ENCODE peak calls at places on chromosomes 4 and X, in seven cellular contexts. W, L, X, Z, B, A and U are unnamed samples.

GRCh38 chrX:68989865-68990606 is 161.2 kb downstream of the EFNB1 start:
- DNase-seq in W (peak; percentile 90), L (no peak), X (peak; percentile 79), Z (peak; percentile 89), B (no peak), A (no peak), U (no peak)

GRCh38 chr4:3823496-3824341 is 57.5 kb downstream of the ADRA2C start:
- DNase-seq in W (no peak), L (no peak), X (no peak), Z (no peak), B (no peak), A (no peak), U (no peak)

GRCh38 chrX:49041683-49042529 is 1.3 kb downstream of the TFE3 start:
- DNase-seq in W (peak; percentile 69), L (peak; percentile 15), X (peak; percentile 82), Z (no peak), B (no peak), A (peak; percentile 39), U (no peak)

GRCh38 chr4:110533940-110534339 is 58.0 kb downstream of the ENPEP start:
- DNase-seq in W (peak; percentile 99), L (no peak), X (peak; percentile 93), Z (peak; percentile 39), B (no peak), A (no peak), U (no peak)

GRCh38 chr4:169254546-169254983 is 16.2 kb downstream of the SH3RF1 start:
- DNase-seq in W (peak; percentile 90), L (no peak), X (peak; percentile 90), Z (no peak), B (no peak), A (no peak), U (no peak)

GRCh38 chrX:50799531-50799961 is 14.4 kb downstream of the SHROOM4 start:
- DNase-seq in W (peak; percentile 82), L (no peak), X (no peak), Z (peak; percentile 55), B (no peak), A (no peak), U (no peak)

GRCh38 chr4:4704267-4704666 is 155.2 kb upstream of the MSX1 start:
- DNase-seq in W (no peak), L (no peak), X (peak; percentile 51), Z (no peak), B (no peak), A (no peak), U (no peak)

GRCh38 chrX:45811307-45811706 is 610.6 kb upstream of the DIPK2B start:
- DNase-seq in W (no peak), L (no peak), X (no peak), Z (no peak), B (no peak), A (peak; percentile 61), U (no peak)

GRCh38 chr4:183691006-183691405 is 31.9 kb downstream of the TRAPPC11 start:
- DNase-seq in W (no peak), L (no peak), X (no peak), Z (no peak), B (no peak), A (no peak), U (no peak)

GRCh38 chrX:34654939-34655338 is 2.1 kb downstream of the TMEM47 start:
- DNase-seq in W (peak; percentile 20), L (no peak), X (peak; percentile 6), Z (peak; percentile 7), B (no peak), A (no peak), U (no peak)

GRCh38 chr4:73715659-73716058 is 24.7 kb upstream of the CXCL8 start:
- DNase-seq in W (no peak), L (no peak), X (no peak), Z (no peak), B (no peak), A (no peak), U (no peak)

GRCh38 chrX:47568656-47569295 is 7.8 kb downstream of the ARAF start:
- DNase-seq in W (no peak), L (peak; percentile 37), X (peak; percentile 11), Z (peak; percentile 33), B (no peak), A (peak; percentile 44), U (no peak)

GRCh38 chrX:69268637-69269036 is 103.4 kb upstream of the PJA1 start:
- DNase-seq in W (no peak), L (no peak), X (no peak), Z (no peak), B (no peak), A (no peak), U (no peak)

GRCh38 chrX:23003121-23003520 is 3.4 kb downstream of the DDX53 start:
- DNase-seq in W (peak; percentile 56), L (no peak), X (peak; percentile 44), Z (no peak), B (no peak), A (no peak), U (no peak)

GRCh38 chr4:114180481-114180880 is 201.0 kb upstream of the ARSJ start:
- DNase-seq in W (peak; percentile 88), L (peak; percentile 18), X (peak; percentile 62), Z (peak; percentile 66), B (no peak), A (peak; percentile 15), U (peak; percentile 4)

GRCh38 chr4:104487105-104487504 is 7.6 kb downstream of the CXXC4 start:
- DNase-seq in W (peak; percentile 12), L (no peak), X (no peak), Z (peak; percentile 93), B (no peak), A (no peak), U (no peak)

GRCh38 chr4:40425799-40426574 is 90.9 kb downstream of the CHRNA9 start:
- DNase-seq in W (no peak), L (no peak), X (no peak), Z (no peak), B (no peak), A (no peak), U (no peak)

GRCh38 chrX:46863072-46863471 is 26.2 kb downstream of the RP2 start:
- DNase-seq in W (no peak), L (no peak), X (no peak), Z (no peak), B (no peak), A (no peak), U (no peak)

GRCh38 chr4:8724436-8725070 is 132.0 kb downstream of the CPZ start:
- DNase-seq in W (no peak), L (no peak), X (no peak), Z (no peak), B (no peak), A (no peak), U (no peak)

GRCh38 chr4:184993243-184993642 is 25.0 kb upstream of the HELT start:
- DNase-seq in W (no peak), L (no peak), X (no peak), Z (peak; percentile 36), B (no peak), A (no peak), U (no peak)

GRCh38 chrX:80022363-80023031 is 7.9 kb downstream of the TBX22 start:
- DNase-seq in W (no peak), L (no peak), X (no peak), Z (peak; percentile 54), B (no peak), A (no peak), U (no peak)

GRCh38 chrX:13120017-13120416 is 75.6 kb upstream of the FAM9C start:
- DNase-seq in W (peak; percentile 73), L (no peak), X (no peak), Z (peak; percentile 19), B (no peak), A (no peak), U (no peak)

GRCh38 chr4:113835005-113835404 is 73.5 kb upstream of the CAMK2D start:
- DNase-seq in W (peak; percentile 82), L (no peak), X (peak; percentile 62), Z (no peak), B (no peak), A (no peak), U (no peak)

GRCh38 chrX:154413142-154413541 is 1.8 kb downstream of the TAFAZZIN start:
- DNase-seq in W (no peak), L (no peak), X (no peak), Z (no peak), B (no peak), A (no peak), U (no peak)

GRCh38 chr4:173052439-173052838 is 116.2 kb upstream of the GALNT7 start:
- DNase-seq in W (no peak), L (no peak), X (no peak), Z (no peak), B (no peak), A (no peak), U (no peak)

GRCh38 chr4:157702821-157703220 is 470.0 kb downstream of the GASK1B start:
- DNase-seq in W (no peak), L (no peak), X (no peak), Z (no peak), B (no peak), A (no peak), U (no peak)

GRCh38 chr4:169410839-169411770 is 140.3 kb upstream of the SH3RF1 start:
- DNase-seq in W (peak; percentile 75), L (peak; percentile 74), X (peak; percentile 60), Z (peak; percentile 88), B (no peak), A (peak; percentile 95), U (no peak)

GRCh38 chrX:132187451-132187850 is 31.8 kb downstream of the RAP2C start:
- DNase-seq in W (no peak), L (no peak), X (no peak), Z (no peak), B (no peak), A (no peak), U (no peak)

GRCh38 chrX:30653415-30654131 is at the start of gene GK:
- DNase-seq in W (no peak), L (no peak), X (peak; percentile 6), Z (peak; percentile 19), B (no peak), A (peak; percentile 39), U (peak; percentile 5)

GRCh38 chrX:14673764-14674163 is 144.4 kb downstream of the GLRA2 start:
- DNase-seq in W (peak; percentile 89), L (peak; percentile 24), X (peak; percentile 84), Z (peak; percentile 42), B (peak; percentile 13), A (peak; percentile 0), U (no peak)

GRCh38 chr4:30802622-30803323 is 82.6 kb downstream of the PCDH7 start:
- DNase-seq in W (peak; percentile 88), L (no peak), X (peak; percentile 2), Z (no peak), B (no peak), A (no peak), U (no peak)

GRCh38 chr4:71697031-71697430 is 86.8 kb downstream of the GC start:
- DNase-seq in W (no peak), L (no peak), X (no peak), Z (no peak), B (no peak), A (no peak), U (no peak)